ENCODE peak calls at places on chromosomes 5 and 9, in seven cellular contexts. D, J, Y, M, T, Z and I are unnamed samples.

GRCh38 chr5:61827445-61827975 is 478.5 kb upstream of the KIF2A start:
- DNase-seq in D (no peak), J (no peak), Y (no peak), M (no peak), T (no peak), Z (no peak), I (no peak)

GRCh38 chr9:84107995-84108394 is 127.4 kb downstream of the RMI1 start:
- DNase-seq in D (no peak), J (no peak), Y (no peak), M (no peak), T (no peak), Z (no peak), I (no peak)

GRCh38 chr5:31270396-31270795 is 76.9 kb downstream of the CDH6 start:
- DNase-seq in D (no peak), J (no peak), Y (no peak), M (peak), T (no peak), Z (no peak), I (no peak)

GRCh38 chr9:132662152-132662945 is 7.4 kb downstream of the DDX31 start:
- DNase-seq in D (no peak), J (no peak), Y (no peak), M (no peak), T (no peak), Z (no peak), I (no peak)

GRCh38 chr5:173926359-173926758 is 38.2 kb downstream of the CPEB4 start:
- DNase-seq in D (no peak), J (no peak), Y (no peak), M (no peak), T (no peak), Z (no peak), I (peak)

GRCh38 chr9:98787766-98788335 is 8.5 kb downstream of the ANKS6 start:
- DNase-seq in D (no peak), J (no peak), Y (no peak), M (no peak), T (no peak), Z (no peak), I (no peak)

GRCh38 chr5:31675472-31675871 is 36.5 kb downstream of the PDZD2 start:
- DNase-seq in D (no peak), J (no peak), Y (no peak), M (no peak), T (no peak), Z (no peak), I (no peak)

GRCh38 chr9:5095795-5096194 is 89.6 kb downstream of the INSL6 start:
- DNase-seq in D (no peak), J (no peak), Y (no peak), M (no peak), T (no peak), Z (no peak), I (no peak)

GRCh38 chr9:122071716-122072115 is 21.4 kb downstream of the TTLL11 start:
- DNase-seq in D (no peak), J (no peak), Y (no peak), M (no peak), T (no peak), Z (no peak), I (no peak)

GRCh38 chr5:124343451-124343867 is 403.0 kb downstream of the ZNF608 start:
- DNase-seq in D (no peak), J (no peak), Y (no peak), M (no peak), T (no peak), Z (no peak), I (peak)

GRCh38 chr5:57710126-57710525 is 227.5 kb upstream of the ACTBL2 start:
- DNase-seq in D (no peak), J (no peak), Y (no peak), M (no peak), T (no peak), Z (no peak), I (no peak)

GRCh38 chr5:34915856-34916192 is 313 bp downstream of the BRIX1 start:
- DNase-seq in D (no peak), J (no peak), Y (no peak), M (no peak), T (no peak), Z (peak), I (no peak)

GRCh38 chr5:91848453-91848852 is 465.3 kb upstream of the ARRDC3 start:
- DNase-seq in D (no peak), J (no peak), Y (no peak), M (peak), T (no peak), Z (no peak), I (peak)